ENCODE peak calls at places on chromosome 6, in seven cellular contexts. B is A549, O is transverse colon, C is tibial nerve, K is stomach, H is SK-N-SH, V is sigmoid colon. X is an unnamed sample.

GRCh38 chr6:32290886-32291450 is 67.1 kb upstream of the NOTCH4 start:
- DNase-seq in O (no peak), C (no peak), H (no peak), V (no peak), K (no peak), B (no peak), X (no peak)

GRCh38 chr6:63598001-63598250 is 25.6 kb downstream of the LOC128125822 start:
- DNase-seq in O (peak), H (peak), C (no peak), K (no peak), V (no peak), B (no peak), X (no peak)

GRCh38 chr6:83824388-83824801 is 28.8 kb upstream of the RIPPLY2 start:
- DNase-seq in V (no peak), K (peak), B (peak), H (no peak), C (no peak), O (no peak), X (no peak)

GRCh38 chr6:132952468-132952867 is 138.1 kb downstream of the RPS12 start:
- DNase-seq in B (peak), C (no peak), V (no peak), K (no peak), H (no peak), O (no peak), X (no peak)

GRCh38 chr6:120031837-120032236 is 682.3 kb upstream of the MAN1A1 start:
- DNase-seq in B (no peak), C (no peak), K (no peak), V (no peak), O (no peak), H (no peak), X (no peak)

GRCh38 chr6:158773581-158774449 is 45.4 kb downstream of the EZR start:
- DNase-seq in O (no peak), K (no peak), V (peak), H (no peak), B (no peak), C (no peak), X (no peak)

GRCh38 chr6:170434114-170434820 is 118.8 kb downstream of the PSMB1 start:
- DNase-seq in V (no peak), H (no peak), B (no peak), O (no peak), K (no peak), C (no peak), X (no peak)

GRCh38 chr6:46323312-46323965 is 152.7 kb upstream of the ENPP5 start:
- DNase-seq in H (no peak), C (no peak), B (no peak), V (no peak), O (no peak), K (no peak), X (no peak)

GRCh38 chr6:30556714-30556963 is 350 bp upstream of the GNL1 start:
- DNase-seq in C (peak), B (no peak), O (peak), H (no peak), K (peak), V (peak), X (peak)

GRCh38 chr6:20960067-20960466 is 425.8 kb downstream of the CDKAL1 start:
- DNase-seq in H (no peak), O (no peak), B (no peak), C (no peak), V (no peak), K (no peak), X (no peak)

DNA sequence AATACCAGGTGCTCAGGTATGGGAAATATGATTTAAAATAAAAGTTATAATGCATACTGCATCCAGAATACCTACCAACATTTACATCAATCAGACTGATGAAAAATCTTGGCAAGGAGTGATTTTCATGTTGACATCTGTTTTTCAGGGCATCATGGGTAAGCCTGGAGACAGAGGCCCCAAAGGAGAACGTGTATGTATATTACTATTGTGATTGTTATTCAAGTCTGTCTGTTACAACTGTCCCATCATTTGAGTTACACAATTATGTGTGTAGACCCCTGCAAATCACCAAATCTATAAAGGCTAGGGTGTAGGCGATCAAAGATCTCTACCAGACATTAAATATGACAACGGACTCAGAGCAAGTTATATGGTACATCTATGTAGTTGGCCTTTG is 118.2 kb downstream of the COL9A1 start:
- DNase-seq in B (no peak), K (no peak), O (no peak), C (no peak), H (no peak), V (no peak), X (no peak)
- TF ChIP-seq EP300 in B (no peak), K (no peak), O (no peak), C (no peak), H (no peak), V (no peak), X (no peak)

DNA sequence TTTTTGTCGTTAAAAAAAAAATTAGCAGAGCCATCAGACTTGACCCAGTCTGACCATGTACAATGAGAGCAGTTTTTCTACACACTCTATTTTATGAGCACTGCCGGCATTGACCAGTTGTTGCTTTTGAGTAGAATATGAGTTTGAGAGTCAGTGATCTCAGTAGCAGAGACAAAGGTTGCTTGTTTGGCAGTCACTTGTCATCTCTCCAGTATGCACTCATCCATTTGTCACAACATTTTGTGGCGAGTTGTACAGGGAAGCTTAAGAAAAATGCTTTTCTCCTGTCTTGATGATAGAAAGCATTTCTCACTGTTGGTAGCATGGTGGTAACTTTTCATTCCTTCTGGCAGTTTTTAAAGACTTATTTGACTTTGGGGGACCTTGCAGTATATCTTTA is 159.9 kb downstream of the MMS22L start:
- DNase-seq in B (no peak), K (no peak), H (no peak), O (no peak), V (no peak), C (no peak), X (no peak)
- TF ChIP-seq EP300 in B (no peak), K (no peak), H (no peak), O (no peak), V (no peak), C (no peak), X (no peak)

GRCh38 chr6:22231050-22231449 is 65.8 kb downstream of the PRL start:
- DNase-seq in O (no peak), H (no peak), C (no peak), K (no peak), B (no peak), V (no peak), X (no peak)
- TF ChIP-seq EP300 in O (no peak), H (no peak), C (no peak), K (no peak), B (no peak), V (no peak), X (no peak)

DNA sequence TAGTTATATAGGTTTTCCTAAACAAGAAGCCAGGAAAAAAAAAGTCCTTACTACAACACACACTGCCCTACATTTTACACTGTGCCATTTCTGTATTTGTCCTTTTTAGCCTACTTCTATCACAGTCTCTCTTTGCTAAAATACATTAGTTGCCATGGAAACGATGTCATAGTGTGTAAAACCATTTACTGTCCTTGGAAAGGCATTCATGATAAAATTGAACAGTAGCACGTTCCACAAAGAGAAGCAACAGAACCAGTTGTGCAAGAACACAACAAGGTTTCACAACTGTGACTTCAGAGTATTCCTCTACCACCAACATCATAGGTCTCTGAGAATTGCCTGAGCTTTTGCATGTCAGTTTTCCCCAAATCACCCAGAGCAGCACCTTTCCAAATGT is 20.5 kb downstream of the FYN start:
- DNase-seq in C (peak), O (no peak), K (no peak), V (no peak), B (no peak), H (no peak), X (no peak)
- TF ChIP-seq EP300 in C (peak), O (no peak), K (no peak), V (no peak), B (no peak), H (no peak), X (no peak)

GRCh38 chr6:56510984-56511531 is 131.6 kb downstream of the DST start:
- DNase-seq in V (no peak), H (no peak), K (no peak), O (peak), B (no peak), C (no peak), X (no peak)
- TF ChIP-seq EP300 in V (no peak), H (no peak), K (no peak), O (no peak), B (no peak), C (no peak), X (no peak)

GRCh38 chr6:141955621-141956020 is 177.1 kb upstream of the GJE1 start:
- DNase-seq in C (no peak), B (no peak), O (no peak), H (no peak), V (no peak), K (no peak), X (no peak)
- TF ChIP-seq EP300 in C (no peak), B (no peak), O (no peak), H (no peak), V (no peak), K (no peak), X (no peak)

GRCh38 chr6:3360727-3361045 is 96.2 kb downstream of the SLC22A23 start:
- DNase-seq in H (no peak), K (no peak), V (no peak), O (no peak), B (no peak), C (no peak), X (no peak)

GRCh38 chr6:3359973-3360726 is 96.7 kb downstream of the SLC22A23 start:
- DNase-seq in K (no peak), H (no peak), B (no peak), V (no peak), O (no peak), C (no peak), X (no peak)

GRCh38 chr6:3357669-3358068 is 98.9 kb downstream of the PSMG4 start:
- DNase-seq in V (peak), C (no peak), B (no peak), H (no peak), K (no peak), O (no peak), X (no peak)

GRCh38 chr6:3358413-3359090 is 98.3 kb downstream of the SLC22A23 start:
- DNase-seq in V (peak), H (no peak), K (no peak), C (no peak), B (no peak), O (no peak), X (no peak)

GRCh38 chr6:3359091-3359752 is 97.6 kb downstream of the SLC22A23 start:
- DNase-seq in B (no peak), O (no peak), C (no peak), V (peak), H (no peak), K (no peak), X (no peak)
- TF ChIP-seq EP300 in B (no peak), O (no peak), C (no peak), V (no peak), H (no peak), K (no peak), X (no peak)

GRCh38 chr6:222468-222867 is 69.8 kb upstream of the DUSP22 start:
- DNase-seq in B (no peak), V (no peak), H (no peak), K (no peak), O (no peak), C (no peak), X (no peak)

GRCh38 chr6:220312-220711 is 72.0 kb upstream of the DUSP22 start:
- DNase-seq in C (no peak), V (no peak), H (no peak), O (no peak), B (no peak), K (no peak), X (no peak)

GRCh38 chr6:220736-221475 is 71.4 kb upstream of the DUSP22 start:
- DNase-seq in K (no peak), V (no peak), H (no peak), C (no peak), B (no peak), O (no peak), X (no peak)

GRCh38 chr6:223136-223535 is 69.2 kb upstream of the DUSP22 start:
- DNase-seq in H (no peak), B (no peak), O (no peak), V (no peak), K (no peak), C (no peak), X (no peak)

GRCh38 chr6:221531-222349 is 70.5 kb upstream of the DUSP22 start:
- DNase-seq in C (no peak), O (no peak), B (no peak), V (no peak), H (no peak), K (no peak), X (no peak)
- TF ChIP-seq EP300 in C (no peak), O (no peak), B (no peak), V (no peak), H (no peak), K (no peak), X (no peak)